ENCODE peak calls at places on chromosomes 3 and 15, in seven cellular contexts. One of them, this sample, is unnamed.
A peak's percentile ranks its signal among the peaks of the same experiment; 100 is the strongest.

GRCh38 chr3:126288314-126288713 is 68.9 kb downstream of the KLF15 start:
- DNase-seq in IMR-90: no peak
- DNase-seq in CD8-positive, alpha-beta memory T cell: no peak
- DNase-seq in psoas muscle: peak; percentile 89
- DNase-seq in upper lobe of right lung: no peak
- DNase-seq in ovary: no peak
- DNase-seq in CD8-positive, alpha-beta T cell: peak; percentile 42
- DNase-seq in this sample: peak; percentile 60

GRCh38 chr3:136946978-136947377 is 10.8 kb upstream of the IL20RB start:
- DNase-seq in upper lobe of right lung: no peak
- DNase-seq in ovary: no peak
- DNase-seq in IMR-90: no peak
- DNase-seq in CD8-positive, alpha-beta memory T cell: no peak
- DNase-seq in psoas muscle: no peak
- DNase-seq in CD8-positive, alpha-beta T cell: no peak
- DNase-seq in this sample: no peak

GRCh38 chr3:196287066-196287404 is 491 bp downstream of the PCYT1A start:
- DNase-seq in IMR-90: no peak
- DNase-seq in ovary: no peak
- DNase-seq in CD8-positive, alpha-beta T cell: no peak
- DNase-seq in CD8-positive, alpha-beta memory T cell: no peak
- DNase-seq in psoas muscle: peak; percentile 63
- DNase-seq in upper lobe of right lung: no peak
- DNase-seq in this sample: peak; percentile 48

GRCh38 chr3:335250-335649 is 138.7 kb downstream of the CHL1 start:
- DNase-seq in upper lobe of right lung: no peak
- DNase-seq in IMR-90: no peak
- DNase-seq in CD8-positive, alpha-beta memory T cell: no peak
- DNase-seq in psoas muscle: no peak
- DNase-seq in ovary: no peak
- DNase-seq in CD8-positive, alpha-beta T cell: no peak
- DNase-seq in this sample: no peak

GRCh38 chr3:70805044-70805732 is 492.8 kb upstream of the MDFIC2 start:
- DNase-seq in CD8-positive, alpha-beta memory T cell: no peak
- DNase-seq in CD8-positive, alpha-beta T cell: no peak
- DNase-seq in IMR-90: peak; percentile 80
- DNase-seq in psoas muscle: no peak
- DNase-seq in upper lobe of right lung: no peak
- DNase-seq in ovary: no peak
- DNase-seq in this sample: no peak

GRCh38 chr15:31136016-31136415 is 34.5 kb upstream of the TRPM1 start:
- DNase-seq in CD8-positive, alpha-beta memory T cell: no peak
- DNase-seq in IMR-90: no peak
- DNase-seq in upper lobe of right lung: no peak
- DNase-seq in ovary: no peak
- DNase-seq in CD8-positive, alpha-beta T cell: no peak
- DNase-seq in psoas muscle: no peak
- DNase-seq in this sample: no peak

GRCh38 chr3:128427175-128427857 is 39.4 kb downstream of the DNAJB8 start:
- DNase-seq in CD8-positive, alpha-beta memory T cell: no peak
- DNase-seq in ovary: no peak
- DNase-seq in CD8-positive, alpha-beta T cell: no peak
- DNase-seq in IMR-90: no peak
- DNase-seq in psoas muscle: peak; percentile 43
- DNase-seq in upper lobe of right lung: no peak
- DNase-seq in this sample: no peak

GRCh38 chr15:81024265-81024875 is 23.6 kb downstream of the TLNRD1 start:
- DNase-seq in psoas muscle: no peak
- DNase-seq in CD8-positive, alpha-beta memory T cell: no peak
- DNase-seq in IMR-90: no peak
- DNase-seq in CD8-positive, alpha-beta T cell: no peak
- DNase-seq in upper lobe of right lung: no peak
- DNase-seq in ovary: no peak
- DNase-seq in this sample: no peak

GRCh38 chr3:148789156-148789555 is 38.5 kb upstream of the CPB1 start:
- DNase-seq in psoas muscle: no peak
- DNase-seq in upper lobe of right lung: no peak
- DNase-seq in IMR-90: no peak
- DNase-seq in CD8-positive, alpha-beta memory T cell: no peak
- DNase-seq in ovary: no peak
- DNase-seq in CD8-positive, alpha-beta T cell: no peak
- DNase-seq in this sample: no peak

GRCh38 chr15:96321422-96322391 is 8.8 kb upstream of the NR2F2 start:
- DNase-seq in CD8-positive, alpha-beta T cell: no peak
- DNase-seq in psoas muscle: peak; percentile 57
- DNase-seq in upper lobe of right lung: peak; percentile 67
- DNase-seq in IMR-90: peak; percentile 11
- DNase-seq in ovary: peak; percentile 71
- DNase-seq in CD8-positive, alpha-beta memory T cell: no peak
- DNase-seq in this sample: peak; percentile 59

GRCh38 chr3:170054204-170054603 is 16.4 kb downstream of the GPR160 start:
- DNase-seq in IMR-90: no peak
- DNase-seq in CD8-positive, alpha-beta T cell: no peak
- DNase-seq in ovary: no peak
- DNase-seq in CD8-positive, alpha-beta memory T cell: no peak
- DNase-seq in upper lobe of right lung: no peak
- DNase-seq in psoas muscle: no peak
- DNase-seq in this sample: no peak

GRCh38 chr15:29259233-29259632 is 10.4 kb downstream of the NSMCE3 start:
- DNase-seq in ovary: no peak
- DNase-seq in upper lobe of right lung: no peak
- DNase-seq in psoas muscle: no peak
- DNase-seq in CD8-positive, alpha-beta memory T cell: no peak
- DNase-seq in IMR-90: no peak
- DNase-seq in CD8-positive, alpha-beta T cell: no peak
- DNase-seq in this sample: no peak

GRCh38 chr15:90545095-90545494 is 15.4 kb downstream of the CRTC3 start:
- DNase-seq in CD8-positive, alpha-beta memory T cell: no peak
- DNase-seq in upper lobe of right lung: no peak
- DNase-seq in CD8-positive, alpha-beta T cell: no peak
- DNase-seq in IMR-90: no peak
- DNase-seq in ovary: no peak
- DNase-seq in psoas muscle: no peak
- DNase-seq in this sample: no peak

GRCh38 chr3:179100652-179101051 is 29.0 kb upstream of the ZMAT3 start:
- DNase-seq in CD8-positive, alpha-beta memory T cell: no peak
- DNase-seq in ovary: no peak
- DNase-seq in psoas muscle: no peak
- DNase-seq in IMR-90: peak; percentile 50
- DNase-seq in upper lobe of right lung: no peak
- DNase-seq in CD8-positive, alpha-beta T cell: no peak
- DNase-seq in this sample: no peak

GRCh38 chr3:81352867-81353266 is 408.6 kb downstream of the GBE1 start:
- DNase-seq in CD8-positive, alpha-beta T cell: no peak
- DNase-seq in ovary: no peak
- DNase-seq in CD8-positive, alpha-beta memory T cell: no peak
- DNase-seq in psoas muscle: no peak
- DNase-seq in IMR-90: peak; percentile 8
- DNase-seq in upper lobe of right lung: no peak
- DNase-seq in this sample: peak; percentile 69

GRCh38 chr3:71549948-71550347 is 33.6 kb downstream of the FOXP1 start:
- DNase-seq in IMR-90: peak; percentile 51
- DNase-seq in CD8-positive, alpha-beta memory T cell: no peak
- DNase-seq in psoas muscle: no peak
- DNase-seq in upper lobe of right lung: no peak
- DNase-seq in ovary: no peak
- DNase-seq in CD8-positive, alpha-beta T cell: no peak
- DNase-seq in this sample: no peak

GRCh38 chr3:150414273-150414672 is 6.2 kb downstream of the TSC22D2 start:
- DNase-seq in CD8-positive, alpha-beta memory T cell: no peak
- DNase-seq in IMR-90: peak; percentile 58
- DNase-seq in psoas muscle: no peak
- DNase-seq in CD8-positive, alpha-beta T cell: no peak
- DNase-seq in upper lobe of right lung: no peak
- DNase-seq in ovary: no peak
- DNase-seq in this sample: no peak

GRCh38 chr3:86937306-86937791 is 53.6 kb downstream of the VGLL3 start:
- DNase-seq in IMR-90: peak; percentile 92
- DNase-seq in CD8-positive, alpha-beta memory T cell: no peak
- DNase-seq in upper lobe of right lung: no peak
- DNase-seq in psoas muscle: no peak
- DNase-seq in CD8-positive, alpha-beta T cell: no peak
- DNase-seq in ovary: no peak
- DNase-seq in this sample: no peak

GRCh38 chr15:60062826-60063225 is 58.7 kb downstream of the FOXB1 start:
- DNase-seq in CD8-positive, alpha-beta T cell: no peak
- DNase-seq in psoas muscle: no peak
- DNase-seq in CD8-positive, alpha-beta memory T cell: no peak
- DNase-seq in upper lobe of right lung: no peak
- DNase-seq in ovary: no peak
- DNase-seq in IMR-90: peak; percentile 53
- DNase-seq in this sample: no peak

GRCh38 chr3:38556640-38557358 is 60.7 kb downstream of the EXOG start:
- DNase-seq in upper lobe of right lung: peak; percentile 31
- DNase-seq in CD8-positive, alpha-beta memory T cell: no peak
- DNase-seq in CD8-positive, alpha-beta T cell: no peak
- DNase-seq in ovary: no peak
- DNase-seq in IMR-90: no peak
- DNase-seq in psoas muscle: peak; percentile 15
- DNase-seq in this sample: no peak
- H3K4me3 ChIP-seq in upper lobe of right lung: no peak overlapping the region
- H3K4me3 ChIP-seq in CD8-positive, alpha-beta memory T cell: no peak overlapping the region
- H3K4me3 ChIP-seq in CD8-positive, alpha-beta T cell: no peak overlapping the region
- H3K4me3 ChIP-seq in ovary: no peak overlapping the region
- H3K4me3 ChIP-seq in IMR-90: no peak overlapping the region
- H3K4me3 ChIP-seq in psoas muscle: no peak overlapping the region
- H3K4me3 ChIP-seq in this sample: no peak overlapping the region

DNA sequence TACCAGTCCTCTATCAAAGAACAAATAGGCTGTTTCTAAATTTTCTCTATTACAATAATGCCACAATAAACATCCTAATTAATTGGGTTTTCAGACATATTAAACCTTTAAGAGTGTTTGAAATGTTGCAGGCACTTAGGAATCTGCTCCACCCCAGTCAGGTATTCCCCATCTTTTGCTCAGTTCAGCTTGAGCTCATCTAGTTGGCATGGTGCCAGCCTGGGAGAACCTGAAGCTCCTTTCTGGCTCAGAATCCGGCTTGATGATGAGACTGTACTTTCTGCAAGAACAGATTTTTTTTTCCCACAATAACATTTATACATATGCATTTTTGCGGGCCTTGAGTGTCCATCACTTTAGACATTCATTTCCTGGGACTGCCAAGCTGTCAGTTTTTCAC is 7.8 kb upstream of the OXSR1 start:
- DNase-seq in psoas muscle: no peak
- DNase-seq in upper lobe of right lung: no peak
- DNase-seq in CD8-positive, alpha-beta T cell: no peak
- DNase-seq in CD8-positive, alpha-beta memory T cell: no peak
- DNase-seq in ovary: no peak
- DNase-seq in IMR-90: no peak
- DNase-seq in this sample: no peak
- H3K27ac ChIP-seq in psoas muscle: no peak overlapping the region
- H3K27ac ChIP-seq in upper lobe of right lung: no peak overlapping the region
- H3K27ac ChIP-seq in CD8-positive, alpha-beta T cell: no peak overlapping the region
- H3K27ac ChIP-seq in CD8-positive, alpha-beta memory T cell: no peak overlapping the region
- H3K27ac ChIP-seq in ovary: no peak overlapping the region
- H3K27ac ChIP-seq in IMR-90: no peak overlapping the region
- H3K27ac ChIP-seq in this sample: no peak overlapping the region

DNA sequence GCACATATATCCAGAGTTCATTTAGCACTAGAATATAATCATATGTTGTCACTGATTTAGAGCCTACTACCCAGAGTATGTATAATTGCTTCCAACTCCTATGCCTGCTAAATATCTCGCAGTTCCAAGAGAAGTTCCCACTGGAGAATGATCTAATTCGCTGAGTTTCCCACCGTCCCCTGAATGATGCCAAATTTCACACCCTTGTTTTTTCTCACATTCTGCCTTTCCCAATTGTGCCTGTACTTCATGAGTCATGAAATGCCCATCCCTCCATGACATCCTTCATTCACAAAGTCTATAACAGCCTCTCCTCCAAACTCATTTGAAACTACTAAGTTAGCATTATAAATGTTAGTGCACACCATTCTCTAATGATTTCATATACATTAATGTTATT is 177.2 kb downstream of the CBLB start:
- DNase-seq in upper lobe of right lung: no peak
- DNase-seq in CD8-positive, alpha-beta T cell: no peak
- DNase-seq in ovary: no peak
- DNase-seq in CD8-positive, alpha-beta memory T cell: no peak
- DNase-seq in psoas muscle: no peak
- DNase-seq in IMR-90: no peak
- DNase-seq in this sample: no peak
- H3K4me3 ChIP-seq in upper lobe of right lung: no peak overlapping the region
- H3K4me3 ChIP-seq in CD8-positive, alpha-beta T cell: no peak overlapping the region
- H3K4me3 ChIP-seq in ovary: no peak overlapping the region
- H3K4me3 ChIP-seq in CD8-positive, alpha-beta memory T cell: no peak overlapping the region
- H3K4me3 ChIP-seq in psoas muscle: no peak overlapping the region
- H3K4me3 ChIP-seq in IMR-90: no peak overlapping the region
- H3K4me3 ChIP-seq in this sample: no peak overlapping the region

GRCh38 chr3:119237299-119237698 is 3.4 kb downstream of the B4GALT4 start:
- DNase-seq in psoas muscle: no peak
- DNase-seq in ovary: no peak
- DNase-seq in CD8-positive, alpha-beta memory T cell: no peak
- DNase-seq in upper lobe of right lung: no peak
- DNase-seq in CD8-positive, alpha-beta T cell: no peak
- DNase-seq in IMR-90: peak; percentile 11
- DNase-seq in this sample: no peak

GRCh38 chr3:119240101-119240581 is 537 bp downstream of the B4GALT4 start:
- DNase-seq in CD8-positive, alpha-beta T cell: no peak
- DNase-seq in IMR-90: no peak
- DNase-seq in CD8-positive, alpha-beta memory T cell: no peak
- DNase-seq in ovary: peak; percentile 48
- DNase-seq in psoas muscle: peak; percentile 57
- DNase-seq in upper lobe of right lung: no peak
- DNase-seq in this sample: peak; percentile 69

GRCh38 chr3:119243712-119244111 is 3.0 kb upstream of the B4GALT4 start:
- DNase-seq in CD8-positive, alpha-beta memory T cell: no peak
- DNase-seq in ovary: no peak
- DNase-seq in IMR-90: no peak
- DNase-seq in upper lobe of right lung: no peak
- DNase-seq in psoas muscle: no peak
- DNase-seq in CD8-positive, alpha-beta T cell: no peak
- DNase-seq in this sample: no peak

GRCh38 chr3:119239421-119239820 is 1.3 kb downstream of the B4GALT4 start:
- DNase-seq in IMR-90: no peak
- DNase-seq in CD8-positive, alpha-beta T cell: no peak
- DNase-seq in CD8-positive, alpha-beta memory T cell: no peak
- DNase-seq in ovary: no peak
- DNase-seq in upper lobe of right lung: no peak
- DNase-seq in psoas muscle: no peak
- DNase-seq in this sample: no peak

GRCh38 chr3:119240582-119241434 is at the start of gene B4GALT4:
- DNase-seq in IMR-90: peak; percentile 84
- DNase-seq in ovary: peak; percentile 87
- DNase-seq in CD8-positive, alpha-beta memory T cell: peak; percentile 62
- DNase-seq in psoas muscle: peak; percentile 92
- DNase-seq in upper lobe of right lung: peak; percentile 95
- DNase-seq in CD8-positive, alpha-beta T cell: peak; percentile 82
- DNase-seq in this sample: peak; percentile 93
- H3K27ac ChIP-seq in IMR-90: peak within 1 kb of the TSS; percentile 84
- H3K27ac ChIP-seq in ovary: peak within 1 kb of the TSS; percentile 77
- H3K27ac ChIP-seq in CD8-positive, alpha-beta memory T cell: peak within 1 kb of the TSS; percentile 75
- H3K27ac ChIP-seq in psoas muscle: peak within 1 kb of the TSS; percentile 92
- H3K27ac ChIP-seq in upper lobe of right lung: peak within 1 kb of the TSS; percentile 94
- H3K27ac ChIP-seq in CD8-positive, alpha-beta T cell: peak within 1 kb of the TSS; percentile 67
- H3K27ac ChIP-seq in this sample: peak within 1 kb of the TSS; percentile 92

This sample was measured in right lobe of liver.